ENCODE peak calls at places on chromosomes 2 and 18, in four cellular contexts. S, Q, C and V are unnamed samples.

GRCh38 chr2:20642026-20642971 is 8.6 kb downstream of the HS1BP3 start:
- DNase-seq in S (peak), Q (peak), C (peak), V (no peak)

GRCh38 chr2:200048421-200048820 is 93.0 kb downstream of the MAIP1 start:
- DNase-seq in S (no peak), Q (no peak), C (no peak), V (no peak)

GRCh38 chr18:63148449-63149199 is 170.9 kb downstream of the BCL2 start:
- DNase-seq in S (no peak), Q (no peak), C (no peak), V (no peak)

GRCh38 chr2:205556357-205556756 is 125.9 kb upstream of the NRP2 start:
- DNase-seq in S (no peak), Q (no peak), C (no peak), V (no peak)

GRCh38 chr2:24489465-24489864 is 1.6 kb upstream of the NCOA1 start:
- DNase-seq in S (no peak), Q (no peak), C (no peak), V (no peak)

GRCh38 chr2:48600204-48600813 is 17.3 kb upstream of the GTF2A1L start:
- DNase-seq in S (peak), Q (peak), C (no peak), V (peak)

GRCh38 chr2:112706170-112706664 is 14.6 kb upstream of the NT5DC4 start:
- DNase-seq in S (no peak), Q (peak), C (no peak), V (no peak)

GRCh38 chr2:85133751-85134254 is 611 bp downstream of the TCF7L1 start:
- DNase-seq in S (no peak), Q (no peak), C (no peak), V (no peak)

GRCh38 chr2:156580501-156580900 is 144.3 kb downstream of the GPD2 start:
- DNase-seq in S (no peak), Q (no peak), C (no peak), V (no peak)

GRCh38 chr2:127953849-127954248 is 68.1 kb upstream of the AMMECR1L start:
- DNase-seq in S (no peak), Q (no peak), C (peak), V (no peak)

GRCh38 chr2:127951031-127951430 is 65.3 kb upstream of the AMMECR1L start:
- DNase-seq in S (no peak), Q (no peak), C (no peak), V (no peak)

GRCh38 chr2:127950264-127950663 is 64.5 kb upstream of the AMMECR1L start:
- DNase-seq in S (no peak), Q (no peak), C (no peak), V (no peak)

GRCh38 chr2:127954857-127955256 is 69.1 kb upstream of the AMMECR1L start:
- DNase-seq in S (no peak), Q (no peak), C (no peak), V (no peak)

GRCh38 chr2:127953128-127953718 is 67.5 kb upstream of the AMMECR1L start:
- DNase-seq in S (no peak), Q (no peak), C (no peak), V (no peak)
- TF ChIP-seq TCF7L2 in S (no peak), Q (no peak), C (no peak), V (no peak)

GRCh38 chr2:3517948-3518495 is 1.3 kb downstream of the ADI1 start:
- DNase-seq in S (peak), Q (no peak), C (no peak), V (no peak)
- H3K27ac ChIP-seq in S (peak), Q (peak), C (peak), V (peak)

GRCh38 chr2:237689569-237690131 is 62.3 kb downstream of the LRRFIP1 start:
- DNase-seq in S (no peak), Q (no peak), C (no peak), V (no peak)

GRCh38 chr2:237691908-237692600 is 64.7 kb downstream of the LRRFIP1 start:
- DNase-seq in S (peak), Q (peak), C (peak), V (no peak)

GRCh38 chr2:237693281-237694039 is 66.1 kb downstream of the LRRFIP1 start:
- DNase-seq in S (peak), Q (no peak), C (no peak), V (peak)

GRCh38 chr2:237692601-237693079 is 65.3 kb downstream of the LRRFIP1 start:
- DNase-seq in S (no peak), Q (no peak), C (no peak), V (no peak)

DNA sequence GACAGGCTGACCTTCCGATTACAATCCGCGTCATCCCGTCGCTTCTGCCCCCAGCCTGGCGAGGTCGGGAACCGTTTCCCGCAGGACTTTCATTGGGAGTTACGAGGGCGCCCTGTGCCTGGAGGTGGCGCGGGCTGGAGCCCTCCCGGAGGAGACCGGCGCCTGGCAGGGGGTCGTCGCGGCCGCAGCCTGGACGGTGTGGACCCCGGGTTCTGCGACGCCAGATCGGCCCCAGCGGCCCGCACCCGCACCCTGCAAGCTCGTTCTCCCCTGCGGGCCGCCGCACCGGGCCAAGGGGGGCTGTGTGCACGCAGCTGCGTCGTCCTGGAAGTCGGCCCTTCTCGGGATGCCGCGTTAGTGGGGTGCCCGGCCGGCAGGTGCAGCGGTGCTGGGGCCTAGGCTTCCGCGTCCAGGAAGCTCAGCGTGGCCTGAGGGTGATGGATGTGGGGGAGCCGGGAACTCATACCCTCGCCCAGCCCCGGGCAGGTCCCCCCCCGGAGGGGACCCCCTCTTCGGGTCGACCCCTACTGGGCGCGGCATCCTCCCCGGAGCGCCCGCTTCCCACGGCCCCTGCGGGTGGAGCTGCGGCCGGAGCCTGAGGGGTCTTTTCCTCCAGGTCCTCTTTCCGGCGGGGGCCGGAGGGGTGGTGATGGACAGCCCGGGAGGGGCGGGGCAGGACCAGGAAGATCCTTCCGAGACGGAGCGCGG is 64.0 kb downstream of the LRRFIP1 start:
- DNase-seq in S (no peak), Q (no peak), C (no peak), V (no peak)
- TF ChIP-seq POLR2AphosphoS5 in S (no peak), Q (no peak), C (no peak), V (no peak)

GRCh38 chr18:49853011-49853410 is 39.7 kb upstream of the ACAA2 start:
- DNase-seq in S (no peak), Q (no peak), C (no peak), V (no peak)
- TF ChIP-seq TCF7L2 in S (no peak), Q (no peak), C (no peak), V (no peak)

GRCh38 chr18:12990977-12991838 is at the start of gene CEP192:
- DNase-seq in S (peak), Q (peak), C (peak), V (peak)

GRCh38 chr18:12993439-12993838 is 2.3 kb downstream of the CEP192 start:
- DNase-seq in S (no peak), Q (no peak), C (no peak), V (no peak)

GRCh38 chr18:12990128-12990485 is 1.1 kb upstream of the CEP192 start:
- DNase-seq in S (no peak), Q (no peak), C (no peak), V (no peak)

GRCh38 chr18:12990662-12990976 is 543 bp upstream of the CEP192 start:
- DNase-seq in S (peak), Q (no peak), C (no peak), V (no peak)

DNA sequence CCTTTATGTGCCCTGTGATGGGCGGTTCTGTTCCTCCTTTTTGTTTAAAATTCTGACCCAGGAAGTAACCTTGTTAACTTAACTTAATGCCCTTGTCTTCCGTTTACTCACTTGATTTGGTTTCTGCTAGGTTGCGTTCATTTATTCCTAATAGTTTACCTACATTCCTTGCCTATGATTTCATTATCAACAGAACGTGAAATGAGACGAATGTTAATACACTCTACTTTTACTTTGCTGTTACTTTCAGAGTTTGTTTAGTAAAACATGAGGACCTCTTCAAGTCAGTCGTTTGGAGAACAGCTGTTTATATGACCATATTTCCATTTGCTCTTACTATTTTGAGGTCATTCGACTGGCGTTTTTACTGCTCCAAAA is 666 bp downstream of the CEP192 start:
- DNase-seq in S (no peak), Q (no peak), C (no peak), V (no peak)
- H3K27ac ChIP-seq in S (peak), Q (peak), C (peak), V (peak)

GRCh38 chr2:175973373-175973772 is 28.7 kb downstream of the LNPK start:
- DNase-seq in S (no peak), Q (no peak), C (no peak), V (no peak)

GRCh38 chr2:175981546-175981945 is 20.5 kb downstream of the LNPK start:
- DNase-seq in S (no peak), Q (no peak), C (no peak), V (no peak)

DNA sequence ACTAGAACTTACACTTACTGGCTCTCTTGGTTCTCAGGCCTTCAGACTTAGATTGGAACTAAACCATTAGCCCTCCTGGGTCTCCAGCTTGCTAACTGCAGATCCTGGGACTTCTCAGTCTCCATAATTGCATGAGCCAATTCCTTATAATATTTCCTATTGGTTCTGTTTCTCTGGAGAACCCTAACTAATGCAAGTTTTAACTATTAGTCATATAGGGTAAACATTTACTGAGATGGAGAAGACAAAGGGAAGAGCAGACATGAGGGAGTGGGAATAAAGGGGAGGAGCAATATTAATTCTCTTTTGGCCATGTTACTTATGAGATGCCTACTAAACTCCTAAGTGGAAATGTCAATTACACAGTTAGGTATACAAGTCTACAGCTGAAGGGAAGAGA is 25.3 kb downstream of the LNPK start:
- DNase-seq in S (peak), Q (no peak), C (no peak), V (no peak)
- TF ChIP-seq POLR2AphosphoS5 in S (no peak), Q (no peak), C (no peak), V (no peak)